ENCODE peak calls at places on chromosomes 1 and 21, in seven cellular contexts. S, F, O, C, N, V and Q are unnamed samples.
A peak's percentile ranks its signal among the peaks of the same experiment; 100 is the strongest.

GRCh38 chr1:212930986-212931678 is 19.2 kb upstream of the VASH2 start:
- DNase-seq in S (no peak), O (no peak), F (no peak), N (no peak), C (no peak), V (no peak), Q (no peak)

GRCh38 chr1:37255111-37255795 is 219.1 kb upstream of the ZC3H12A start:
- DNase-seq in C (no peak), V (peak; percentile 4), S (peak; percentile 4), N (no peak), F (no peak), O (no peak), Q (no peak)

GRCh38 chr1:84174051-84174556 is 30.0 kb downstream of the PRKACB start:
- DNase-seq in C (no peak), V (no peak), O (no peak), N (no peak), F (no peak), S (no peak), Q (no peak)

GRCh38 chr21:45309069-45309521 is 21.4 kb upstream of the POFUT2 start:
- DNase-seq in N (no peak), F (peak; percentile 24), O (peak; percentile 31), V (no peak), C (no peak), S (peak; percentile 37), Q (peak; percentile 15)

GRCh38 chr1:224054611-224055010 is 59.3 kb upstream of the FBXO28 start:
- DNase-seq in V (no peak), C (no peak), N (no peak), S (no peak), O (no peak), F (no peak), Q (no peak)

GRCh38 chr21:45620201-45620600 is 23.3 kb upstream of the PCBP3 start:
- DNase-seq in N (no peak), O (no peak), S (no peak), V (no peak), C (no peak), F (no peak), Q (no peak)

GRCh38 chr1:234998174-234998741 is 130.4 kb downstream of the TOMM20 start:
- DNase-seq in S (no peak), N (no peak), F (no peak), O (no peak), V (peak; percentile 31), C (no peak), Q (no peak)

GRCh38 chr21:22393324-22393723 is 1395.1 kb downstream of the NCAM2 start:
- DNase-seq in N (no peak), F (no peak), S (no peak), V (no peak), C (no peak), O (no peak), Q (no peak)

GRCh38 chr1:115952547-115952946 is 23.8 kb upstream of the SLC22A15 start:
- DNase-seq in C (no peak), V (no peak), O (no peak), F (no peak), S (no peak), N (no peak), Q (no peak)

GRCh38 chr1:110119843-110120242 is 7.6 kb downstream of the UBL4B start:
- DNase-seq in V (no peak), S (no peak), O (no peak), N (peak; percentile 5), C (no peak), F (no peak), Q (peak; percentile 36)

GRCh38 chr1:9061252-9061948 is 8.0 kb downstream of the SLC2A5 start:
- DNase-seq in O (no peak), V (no peak), S (no peak), C (no peak), F (no peak), N (no peak), Q (no peak)

GRCh38 chr1:46136711-46137110 is 4.3 kb upstream of the PIK3R3 start:
- DNase-seq in V (no peak), N (no peak), O (no peak), F (no peak), S (no peak), C (no peak), Q (peak; percentile 3)

GRCh38 chr21:44337941-44338895 is 972 bp downstream of the CFAP410 start:
- DNase-seq in O (no peak), F (peak; percentile 49), C (no peak), V (peak; percentile 73), S (no peak), N (no peak), Q (no peak)

GRCh38 chr21:37593015-37593414 is 226.4 kb downstream of the DYRK1A start:
- DNase-seq in C (no peak), N (no peak), F (no peak), O (no peak), S (no peak), V (no peak), Q (no peak)

GRCh38 chr1:19734472-19734999 is 65.2 kb downstream of the TMCO4 start:
- DNase-seq in O (no peak), F (no peak), V (no peak), N (peak; percentile 31), C (no peak), S (no peak), Q (no peak)

GRCh38 chr1:241957692-241958494 is at the start of gene BECN2:
- DNase-seq in V (no peak), O (no peak), F (no peak), C (no peak), N (no peak), S (no peak), Q (peak; percentile 68)

GRCh38 chr1:204376919-204377799 is 17.4 kb upstream of the PLEKHA6 start:
- DNase-seq in V (no peak), C (no peak), S (no peak), F (no peak), N (no peak), O (no peak), Q (no peak)

GRCh38 chr1:204426035-204426436 is 14.4 kb upstream of the PPP1R15B start:
- DNase-seq in F (no peak), S (no peak), N (no peak), O (no peak), C (no peak), V (no peak), Q (no peak)

GRCh38 chr1:183600136-183600535 is 9.9 kb upstream of the NCF2 start:
- DNase-seq in O (no peak), V (no peak), F (no peak), C (no peak), N (no peak), S (no peak), Q (no peak)

GRCh38 chr21:46295996-46296752 is 10.0 kb downstream of the YBEY start:
- DNase-seq in V (peak; percentile 57), N (no peak), C (no peak), O (peak; percentile 24), F (no peak), S (peak; percentile 57), Q (no peak)

GRCh38 chr21:28186604-28187003 is 806.1 kb downstream of the LTN1 start:
- DNase-seq in C (no peak), O (no peak), V (no peak), F (no peak), N (no peak), S (no peak), Q (no peak)